ENCODE peak calls at places on chromosome X, in four cellular contexts. Y is heart right ventricle, G is mesendoderm, F is lower lobe of right lung. W is an unnamed sample.
A peak's percentile ranks its signal among the peaks of the same experiment; 100 is the strongest.

GRCh38 chrX:101691823-101692222 is 32.2 kb upstream of the ARMCX2 start:
- DNase-seq in Y (no peak), G (no peak), F (no peak), W (no peak)

GRCh38 chrX:1420371-1420770 is 28.5 kb upstream of the SLC25A6 start:
- DNase-seq in Y (no peak), G (no peak), F (peak; percentile 41), W (peak; percentile 22)

GRCh38 chrX:133005038-133005437 is 46.6 kb upstream of the HS6ST2 start:
- DNase-seq in Y (no peak), G (peak; percentile 4), F (no peak), W (no peak)

GRCh38 chrX:106481341-106481740 is 130.4 kb upstream of the RADX start:
- DNase-seq in Y (peak; percentile 17), G (peak; percentile 55), F (no peak), W (peak; percentile 12)

GRCh38 chrX:140337263-140337662 is 167.6 kb downstream of the SOX3 start:
- DNase-seq in Y (no peak), G (no peak), F (no peak), W (no peak)

GRCh38 chrX:47840106-47840505 is 3.4 kb downstream of the ZNF81 start:
- DNase-seq in Y (no peak), G (no peak), F (no peak), W (no peak)

GRCh38 chrX:30875957-30876356 is 13.1 kb downstream of the TAB3 start:
- DNase-seq in Y (no peak), G (no peak), F (no peak), W (no peak)

GRCh38 chrX:74389016-74389415 is 32.3 kb upstream of the SLC16A2 start:
- DNase-seq in Y (no peak), G (no peak), F (no peak), W (no peak)

GRCh38 chrX:68708503-68709290 is 61.2 kb downstream of the STARD8 start:
- DNase-seq in Y (no peak), G (peak; percentile 96), F (no peak), W (no peak)

GRCh38 chrX:57918750-57919436 is 8.6 kb upstream of the ZXDA start:
- DNase-seq in Y (peak; percentile 23), G (peak; percentile 2), F (peak; percentile 45), W (peak; percentile 22)

GRCh38 chrX:153773741-153774575 is 6.9 kb upstream of the SRPK3 start:
- DNase-seq in Y (no peak), G (no peak), F (peak; percentile 27), W (peak; percentile 17)

GRCh38 chrX:26651755-26652154 is 435.8 kb downstream of the MAGEB5 start:
- DNase-seq in Y (no peak), G (no peak), F (no peak), W (no peak)

GRCh38 chrX:151982217-151982616 is 7.7 kb upstream of the GABRE start:
- DNase-seq in Y (no peak), G (no peak), F (no peak), W (no peak)

GRCh38 chrX:15679246-15679645 is 14.6 kb upstream of the CLTRN start:
- DNase-seq in Y (no peak), G (no peak), F (no peak), W (no peak)
- H3K4me1 ChIP-seq in Y (peaks cover 9% of the 10 kb centered on the region), G (no peaks in the 10 kb centered on the region), F (peaks cover 8% of the 10 kb centered on the region), W (peaks cover 3% of the 10 kb centered on the region)

GRCh38 chrX:45485682-45486081 is 285.0 kb upstream of the DIPK2B start:
- DNase-seq in Y (no peak), G (no peak), F (no peak), W (no peak)

GRCh38 chrX:45479196-45479834 is 278.6 kb upstream of the DIPK2B start:
- DNase-seq in Y (no peak), G (no peak), F (no peak), W (no peak)

DNA sequence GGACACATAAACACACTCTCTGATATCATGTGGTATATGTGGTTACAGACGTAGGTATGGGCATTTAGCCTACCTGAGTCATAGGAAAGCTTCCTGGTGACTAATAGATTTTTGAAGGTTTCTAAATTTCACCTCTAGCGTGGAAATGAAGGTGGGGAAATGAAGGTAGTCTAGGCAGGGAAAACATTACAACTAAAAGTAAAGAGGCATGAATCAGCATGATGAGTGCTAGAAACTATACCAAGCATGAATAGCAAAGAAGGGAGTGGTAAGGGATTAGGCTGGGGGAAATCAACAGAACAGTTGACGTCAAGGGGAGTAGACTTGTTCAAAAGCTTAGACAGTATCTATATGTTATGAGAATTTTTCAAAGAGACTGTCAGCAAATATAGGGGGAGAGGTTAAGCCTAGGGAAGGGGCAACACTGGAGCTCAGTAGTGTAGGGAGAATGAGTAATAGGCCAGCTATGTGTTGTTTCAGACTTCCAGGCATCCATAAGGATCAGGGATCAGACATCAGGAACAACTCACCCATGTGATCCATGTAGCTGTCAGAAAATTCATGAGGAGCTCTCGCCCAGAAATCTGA is 279.3 kb upstream of the DIPK2B start:
- DNase-seq in Y (no peak), G (peak; percentile 28), F (no peak), W (no peak)
- H3K4me3 ChIP-seq in Y (no peak overlapping the region), G (no peak overlapping the region), F (no peak overlapping the region), W (no peak overlapping the region)

DNA sequence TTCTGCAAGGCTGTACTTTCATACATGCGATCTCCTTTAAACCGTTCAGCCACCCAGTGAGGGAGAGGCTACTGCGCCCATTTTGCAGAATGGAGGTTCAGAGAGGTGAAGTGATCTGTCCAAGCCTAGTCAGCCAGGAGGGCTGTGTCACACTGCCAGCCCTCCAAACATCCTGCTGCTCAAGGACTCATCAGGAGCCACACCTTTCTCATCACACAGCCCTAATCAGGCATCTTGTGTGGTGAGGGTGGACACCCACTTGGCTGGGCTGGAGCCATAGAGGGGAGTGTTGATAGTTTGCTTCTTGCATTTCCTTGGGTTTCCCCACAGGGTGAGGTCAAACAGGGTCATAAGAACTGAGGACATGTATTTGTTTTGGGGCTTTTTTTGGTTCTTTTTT is 5.4 kb upstream of the CXCR3 start:
- DNase-seq in Y (no peak), G (no peak), F (no peak), W (no peak)
- H3K4me1 ChIP-seq in Y (peaks cover 19% of the 10 kb centered on the region), G (no peaks in the 10 kb centered on the region), F (peaks cover 21% of the 10 kb centered on the region), W (no peaks in the 10 kb centered on the region)

GRCh38 chrX:46587158-46587557 is 13.6 kb downstream of the CHST7 start:
- DNase-seq in Y (no peak), G (peak; percentile 34), F (no peak), W (no peak)
- H3K4me3 ChIP-seq in Y (no peak overlapping the region), G (no peak overlapping the region), F (no peak overlapping the region), W (no peak overlapping the region)

DNA sequence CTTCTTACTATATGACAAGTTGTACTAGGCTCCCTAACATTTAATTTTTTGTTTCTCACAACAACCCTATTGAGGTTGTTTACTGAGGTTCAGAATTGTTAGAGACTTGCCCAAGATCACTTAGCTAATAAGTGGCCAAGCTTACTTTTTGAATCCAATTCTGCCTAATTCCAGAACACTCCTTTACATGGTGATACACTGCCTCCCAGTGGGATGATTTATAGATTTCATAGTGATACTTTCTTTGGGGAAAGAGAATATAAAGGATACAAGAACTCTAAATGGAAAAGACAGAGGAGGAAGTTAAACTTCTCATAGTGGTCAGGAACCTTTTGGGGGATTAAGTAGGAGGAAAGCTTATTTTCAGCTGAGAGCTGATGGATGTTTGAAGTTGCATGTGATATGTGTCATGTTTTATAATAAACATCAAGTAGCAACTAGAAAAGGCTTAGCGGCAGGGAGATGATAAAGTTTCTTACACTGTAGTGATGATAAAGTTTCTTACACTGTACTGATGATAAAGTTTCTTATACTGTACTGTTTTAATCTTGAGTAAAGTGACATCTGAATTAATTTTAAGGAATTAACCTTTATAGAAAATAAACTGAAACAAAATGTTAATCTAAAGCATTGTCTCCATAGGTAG is 15.3 kb downstream of the STAG2 start:
- DNase-seq in Y (no peak), G (peak; percentile 23), F (no peak), W (no peak)
- H3K4me1 ChIP-seq in Y (peaks cover 59% of the 10 kb centered on the region), G (no peaks in the 10 kb centered on the region), F (peaks cover 51% of the 10 kb centered on the region), W (peaks cover 1% of the 10 kb centered on the region)

GRCh38 chrX:115522955-115523354 is 38.0 kb upstream of the PLS3 start:
- DNase-seq in Y (no peak), G (no peak), F (no peak), W (no peak)

GRCh38 chrX:115521717-115522116 is 39.3 kb upstream of the PLS3 start:
- DNase-seq in Y (no peak), G (no peak), F (no peak), W (no peak)

DNA sequence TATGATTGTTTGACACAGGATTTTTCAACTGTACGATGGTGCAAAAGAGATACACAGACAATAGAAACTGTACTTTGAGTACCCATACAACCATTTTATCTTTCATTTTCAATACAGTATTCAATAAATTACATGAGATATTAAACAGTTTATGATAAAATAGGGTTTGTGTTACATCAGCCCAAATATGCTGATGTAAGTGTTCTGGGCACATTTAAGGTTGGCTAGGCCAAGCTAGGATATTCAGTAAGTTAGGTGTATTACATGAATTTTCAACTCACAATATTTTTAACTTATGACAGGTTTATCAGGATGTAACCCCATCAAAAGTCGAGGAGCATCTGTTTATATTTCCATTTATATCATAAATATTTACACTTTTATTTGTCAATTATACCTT is 42.9 kb upstream of the PLS3 start:
- DNase-seq in Y (no peak), G (no peak), F (no peak), W (no peak)
- H3K4me3 ChIP-seq in Y (no peak overlapping the region), G (no peak overlapping the region), F (no peak overlapping the region), W (no peak overlapping the region)

W was measured in ovary.